ENCODE peak calls at places on chromosomes 16 and 17, in six cellular contexts. F is heart left ventricle, B is transverse colon, U is adipocyte, V is aorta, N is thyroid gland. T is an unnamed sample. For H3K27me3 and H3K9me3, the result is how much of the 10 kb centered on the place peaks cover.

GRCh38 chr16:3025032-3026002 is 1.5 kb downstream of the THOC6 start:
- DNase-seq in F (no peak), B (no peak), U (no peak), V (no peak), N (no peak), T (no peak)

GRCh38 chr17:65532491-65532890 is 29.0 kb downstream of the AXIN2 start:
- DNase-seq in F (no peak), B (no peak), U (no peak), V (no peak), N (peak), T (no peak)

GRCh38 chr16:1792836-1793577 is 498 bp downstream of the IGFALS start:
- DNase-seq in F (peak), B (no peak), U (no peak), V (peak), N (no peak), T (no peak)

GRCh38 chr17:56798916-56799315 is 34.8 kb downstream of the C17orf67 start:
- DNase-seq in F (no peak), B (no peak), U (no peak), V (no peak), N (no peak), T (peak)

GRCh38 chr16:47392114-47392513 is 68.7 kb downstream of the ITFG1 start:
- DNase-seq in F (no peak), B (no peak), U (no peak), V (no peak), N (no peak), T (no peak)

GRCh38 chr16:88619859-88620655 is 18.3 kb upstream of the IL17C start:
- DNase-seq in F (no peak), B (peak), U (no peak), V (no peak), N (no peak), T (no peak)

GRCh38 chr17:32912218-32912897 is 15.6 kb upstream of the TMEM98 start:
- DNase-seq in F (peak), B (peak), U (peak), V (peak), N (peak), T (no peak)

GRCh38 chr17:30780343-30780742 is 44.1 kb downstream of the CRLF3 start:
- DNase-seq in F (no peak), B (no peak), U (no peak), V (no peak), N (no peak), T (no peak)

GRCh38 chr17:39812466-39812865 is 51.6 kb downstream of the IKZF3 start:
- DNase-seq in F (no peak), B (no peak), U (no peak), V (no peak), N (peak), T (peak)

GRCh38 chr17:56785396-56785795 is 48.3 kb downstream of the C17orf67 start:
- DNase-seq in F (no peak), B (no peak), U (peak), V (no peak), N (peak), T (no peak)

GRCh38 chr17:17900615-17901520 is 64.1 kb upstream of the SREBF1 start:
- DNase-seq in F (peak), B (peak), U (peak), V (peak), N (peak), T (peak)

GRCh38 chr17:3892095-3892998 is 506 bp downstream of the CAMKK1 start:
- DNase-seq in F (peak), B (peak), U (peak), V (peak), N (peak), T (peak)

GRCh38 chr17:3964203-3965122 is at the start of gene ATP2A3:
- DNase-seq in F (peak), B (peak), U (peak), V (peak), N (no peak), T (peak)

GRCh38 chr16:69048328-69049120 is 56.9 kb upstream of the HAS3 start:
- DNase-seq in F (no peak), B (no peak), U (no peak), V (no peak), N (no peak), T (no peak)

GRCh38 chr16:88296437-88297177 is 86.2 kb upstream of the ZNF469 start:
- DNase-seq in F (no peak), B (no peak), U (no peak), V (peak), N (no peak), T (no peak)

GRCh38 chr17:19672009-19672837 is 23.7 kb downstream of the ALDH3A2 start:
- DNase-seq in F (peak), B (peak), U (peak), V (no peak), N (peak), T (no peak)

GRCh38 chr17:39116224-39116623 is 35.2 kb downstream of the PLXDC1 start:
- DNase-seq in F (no peak), B (no peak), U (no peak), V (no peak), N (no peak), T (no peak)

GRCh38 chr17:68906638-68907037 is 48.6 kb downstream of the ABCA8 start:
- DNase-seq in F (no peak), B (no peak), U (peak), V (no peak), N (peak), T (peak)

GRCh38 chr17:59174671-59175070 is 19.1 kb downstream of the PRR11 start:
- DNase-seq in F (no peak), B (no peak), U (no peak), V (no peak), N (no peak), T (no peak)

GRCh38 chr17:17742133-17742621 is 60.9 kb downstream of the RAI1 start:
- DNase-seq in F (no peak), B (no peak), U (peak), V (no peak), N (no peak), T (no peak)

GRCh38 chr17:72115789-72116520 is 4.9 kb upstream of the SOX9 start:
- DNase-seq in F (no peak), B (no peak), U (no peak), V (no peak), N (no peak), T (no peak)

GRCh38 chr17:27578718-27579085 is 52.3 kb upstream of the LGALS9 start:
- DNase-seq in F (no peak), B (no peak), U (peak), V (no peak), N (no peak), T (no peak)

GRCh38 chr17:7440823-7441174 is 1.5 kb downstream of the FGF11 start:
- DNase-seq in F (no peak), B (peak), U (peak), V (peak), N (peak), T (no peak)

GRCh38 chr17:75875182-75875939 is 3.0 kb downstream of the TRIM47 start:
- DNase-seq in F (no peak), B (peak), U (no peak), V (peak), N (peak), T (no peak)

GRCh38 chr16:23258919-23259237 is 43.2 kb upstream of the SCNN1B start:
- DNase-seq in F (no peak), B (peak), U (no peak), V (no peak), N (no peak), T (no peak)

GRCh38 chr16:84041881-84042280 is 714 bp downstream of the SLC38A8 start:
- DNase-seq in F (no peak), B (no peak), U (no peak), V (peak), N (no peak), T (no peak)

GRCh38 chr16:2469399-2470233 is 1.5 kb upstream of the NTN3 start:
- DNase-seq in F (no peak), B (no peak), U (no peak), V (no peak), N (no peak), T (no peak)

GRCh38 chr17:66982011-66982508 is 17.6 kb downstream of the CACNG4 start:
- DNase-seq in F (no peak), B (no peak), U (no peak), V (no peak), N (no peak), T (no peak)

GRCh38 chr16:49855280-49855821 is 561 bp downstream of the ZNF423 start:
- DNase-seq in F (peak), B (peak), U (peak), V (peak), N (peak), T (peak)

GRCh38 chr17:45346255-45347015 is 29.6 kb upstream of the MAP3K14 start:
- DNase-seq in F (no peak), B (peak), U (no peak), V (no peak), N (peak), T (no peak)

GRCh38 chr17:5555254-5555653 is 29.1 kb downstream of the NLRP1 start:
- DNase-seq in F (no peak), B (no peak), U (peak), V (no peak), N (no peak), T (no peak)

GRCh38 chr17:81563861-81564586 is 11.9 kb upstream of the FAAP100 start:
- DNase-seq in F (no peak), B (no peak), U (peak), V (no peak), N (no peak), T (no peak)

GRCh38 chr17:36877001-36877400 is 60.3 kb upstream of the LHX1 start:
- DNase-seq in F (no peak), B (no peak), U (no peak), V (peak), N (no peak), T (no peak)

GRCh38 chr16:54507091-54507490 is 220.5 kb upstream of the IRX3 start:
- DNase-seq in F (no peak), B (no peak), U (no peak), V (no peak), N (no peak), T (peak)

GRCh38 chr16:4664538-4665418 is 28.6 kb upstream of the NUDT16L1 start:
- DNase-seq in F (peak), B (peak), U (no peak), V (no peak), N (peak), T (no peak)

GRCh38 chr17:7442142-7442541 is 2.7 kb upstream of the CHRNB1 start:
- DNase-seq in F (no peak), B (no peak), U (no peak), V (no peak), N (no peak), T (no peak)

GRCh38 chr17:75325827-75326586 is 36.8 kb upstream of the SLC25A19 start:
- DNase-seq in F (no peak), B (no peak), U (peak), V (no peak), N (no peak), T (no peak)

GRCh38 chr16:57892041-57892440 is 78.9 kb downstream of the CNGB1 start:
- DNase-seq in F (no peak), B (no peak), U (peak), V (no peak), N (peak), T (no peak)

GRCh38 chr17:51371732-51372151 is 111.4 kb downstream of the UTP18 start:
- DNase-seq in F (no peak), B (no peak), U (peak), V (no peak), N (peak), T (peak)

DNA sequence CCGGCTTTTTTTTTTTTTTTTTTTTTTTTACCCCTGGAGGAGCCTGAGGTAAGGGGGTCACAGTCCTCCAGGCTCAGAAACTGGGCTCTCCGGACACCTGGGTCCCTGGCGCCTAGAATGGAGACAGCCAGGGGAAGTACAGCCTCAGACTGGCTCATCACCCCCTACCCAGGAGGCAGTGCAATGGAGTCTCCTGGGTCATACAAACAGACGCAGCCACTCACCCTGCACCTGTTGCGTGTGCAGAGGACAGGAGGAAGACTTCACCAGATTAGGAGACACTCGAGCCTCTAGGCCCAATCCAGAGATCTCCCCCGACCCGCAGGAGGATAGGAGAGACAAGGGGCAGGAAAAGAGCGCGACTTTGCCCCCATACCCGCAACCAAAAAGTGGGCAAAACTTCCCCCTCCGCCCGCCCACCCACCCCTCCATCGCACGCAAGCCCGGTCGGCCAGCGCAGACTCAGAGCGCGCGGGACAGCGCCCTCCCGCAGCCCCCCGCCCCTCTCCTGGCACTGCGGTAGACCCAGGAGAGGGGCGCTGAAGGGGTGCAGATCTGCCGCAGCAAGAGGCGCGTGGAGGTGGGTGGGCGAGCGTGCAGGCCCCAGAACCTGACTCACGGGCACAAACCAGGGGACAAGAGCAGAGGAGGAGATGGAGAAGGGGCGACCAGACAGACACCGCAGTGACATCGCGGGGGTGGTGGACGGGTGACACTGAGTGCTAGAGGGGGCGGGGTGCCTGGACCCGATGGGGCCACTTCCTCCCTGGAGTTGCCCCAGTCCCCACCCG is 900 bp downstream of the HAP1 start:
- DNase-seq in F (no peak), B (no peak), U (no peak), V (no peak), N (no peak), T (no peak)
- H3K27me3 ChIP-seq in F (half or more), B (half or more), U (half or more), V (under half), N (under half), T (under half)

DNA sequence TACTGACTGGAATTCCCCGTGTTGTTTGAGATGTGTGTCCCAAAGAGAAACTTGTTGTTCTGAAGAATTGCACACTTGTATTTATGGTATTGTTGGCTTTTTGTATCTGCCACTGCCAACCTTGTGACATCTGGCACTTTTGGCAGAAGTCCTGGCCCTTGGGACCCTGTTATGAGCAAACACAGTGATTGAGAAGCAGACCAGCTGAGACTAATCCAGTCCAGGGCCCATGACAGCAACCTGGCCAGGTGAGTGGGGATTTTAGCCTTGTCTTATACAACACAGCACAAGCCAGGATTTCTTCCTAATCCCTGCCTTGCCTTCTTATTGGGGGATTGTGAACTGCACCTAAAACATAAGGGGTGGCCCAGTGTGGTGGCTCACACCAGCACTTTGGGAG is 80.0 kb downstream of the NTN1 start:
- DNase-seq in F (no peak), B (no peak), U (no peak), V (no peak), N (no peak), T (no peak)
- H3K9me3 ChIP-seq in F (under half), B (under half), U (under half), V (under half), N (under half), T (under half)

GRCh38 chr17:77724876-77725615 is 233.5 kb upstream of the TNRC6C start:
- DNase-seq in F (no peak), B (peak), U (no peak), V (no peak), N (peak), T (no peak)

GRCh38 chr17:77728022-77728671 is 230.4 kb upstream of the TNRC6C start:
- DNase-seq in F (peak), B (no peak), U (peak), V (peak), N (no peak), T (peak)

GRCh38 chr17:77727216-77727615 is 231.3 kb upstream of the TNRC6C start:
- DNase-seq in F (no peak), B (no peak), U (no peak), V (peak), N (no peak), T (no peak)

GRCh38 chr17:77725851-77726250 is 232.7 kb upstream of the TNRC6C start:
- DNase-seq in F (no peak), B (no peak), U (no peak), V (no peak), N (no peak), T (no peak)

GRCh38 chr17:77726549-77726957 is 231.9 kb upstream of the TNRC6C start:
- DNase-seq in F (no peak), B (no peak), U (no peak), V (peak), N (no peak), T (no peak)
- H3K27me3 ChIP-seq in F (under half), B (under half), U (under half), V (under half), N (under half), T (under half)

GRCh38 chr16:61419771-61420170 is 616.5 kb downstream of the CDH8 start:
- DNase-seq in F (no peak), B (no peak), U (no peak), V (no peak), N (no peak), T (no peak)
- H3K9me3 ChIP-seq in F (under half), B (under half), U (under half), V (under half), N (under half), T (under half)

GRCh38 chr17:74099441-74100340 is 103.8 kb upstream of the RPL38 start:
- DNase-seq in F (no peak), B (no peak), U (no peak), V (no peak), N (no peak), T (no peak)
- H3K27me3 ChIP-seq in F (half or more), B (under half), U (half or more), V (under half), N (under half), T (under half)

GRCh38 chr16:89739383-89739782 is 18.0 kb downstream of the ZNF276 start:
- DNase-seq in F (no peak), B (no peak), U (no peak), V (no peak), N (no peak), T (no peak)
- H3K9me3 ChIP-seq in F (under half), B (under half), U (under half), V (under half), N (under half), T (under half)

GRCh38 chr16:85391769-85392583 is 221.1 kb upstream of the GSE1 start:
- DNase-seq in F (no peak), B (no peak), U (no peak), V (no peak), N (no peak), T (no peak)
- H3K27me3 ChIP-seq in F (under half), B (under half), U (under half), V (under half), N (under half), T (under half)

GRCh38 chr17:11554542-11554941 is 43.7 kb upstream of the DNAH9 start:
- DNase-seq in F (no peak), B (no peak), U (no peak), V (no peak), N (no peak), T (no peak)

GRCh38 chr17:11559601-11560000 is 38.7 kb upstream of the DNAH9 start:
- DNase-seq in F (no peak), B (no peak), U (no peak), V (no peak), N (no peak), T (no peak)

GRCh38 chr17:11558681-11559234 is 39.5 kb upstream of the DNAH9 start:
- DNase-seq in F (no peak), B (no peak), U (no peak), V (no peak), N (no peak), T (no peak)

GRCh38 chr17:11555530-11555929 is 42.7 kb upstream of the DNAH9 start:
- DNase-seq in F (no peak), B (no peak), U (no peak), V (no peak), N (no peak), T (no peak)

DNA sequence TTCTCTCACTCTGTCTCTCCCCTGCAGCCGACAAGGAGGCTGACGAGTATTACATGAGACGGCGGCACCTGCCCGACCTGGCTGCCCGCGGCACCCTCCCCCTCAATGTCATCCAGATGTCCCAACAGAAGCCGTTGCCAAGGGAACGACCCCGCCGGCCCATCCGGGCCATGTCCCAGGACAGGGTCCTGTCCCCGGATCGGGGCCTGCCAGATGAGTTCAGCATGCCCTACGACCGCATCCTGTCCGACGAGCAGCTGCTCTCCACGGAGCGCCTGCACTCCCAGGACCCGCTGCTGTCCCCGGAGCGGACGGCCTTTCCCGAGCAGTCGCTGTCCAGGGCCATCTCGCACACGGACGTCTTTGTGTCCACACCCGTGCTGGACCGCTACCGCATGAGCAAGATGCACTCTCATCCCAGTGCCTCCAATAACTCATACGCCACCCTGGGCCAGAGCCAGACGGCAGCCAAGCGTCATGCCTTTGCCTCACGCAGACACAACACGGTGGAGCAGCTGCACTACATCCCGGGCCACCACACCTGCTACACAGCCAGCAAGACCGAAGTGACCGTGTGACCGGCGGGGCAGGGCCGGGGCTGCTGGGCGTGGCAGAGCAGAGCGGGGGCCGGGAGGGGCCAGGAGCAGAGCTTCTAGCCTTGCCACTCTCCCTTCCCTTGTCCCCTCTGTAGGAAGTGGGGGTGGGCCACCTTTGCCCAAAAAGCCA is 40.4 kb upstream of the DNAH9 start:
- DNase-seq in F (no peak), B (no peak), U (no peak), V (no peak), N (no peak), T (no peak)
- H3K9me3 ChIP-seq in F (under half), B (under half), U (under half), V (under half), N (under half), T (under half)

GRCh38 chr17:80463784-80464400 is 12.5 kb downstream of the NPTX1 start:
- DNase-seq in F (no peak), B (no peak), U (no peak), V (no peak), N (no peak), T (no peak)
- H3K27me3 ChIP-seq in F (under half), B (under half), U (half or more), V (under half), N (under half), T (under half)

DNA sequence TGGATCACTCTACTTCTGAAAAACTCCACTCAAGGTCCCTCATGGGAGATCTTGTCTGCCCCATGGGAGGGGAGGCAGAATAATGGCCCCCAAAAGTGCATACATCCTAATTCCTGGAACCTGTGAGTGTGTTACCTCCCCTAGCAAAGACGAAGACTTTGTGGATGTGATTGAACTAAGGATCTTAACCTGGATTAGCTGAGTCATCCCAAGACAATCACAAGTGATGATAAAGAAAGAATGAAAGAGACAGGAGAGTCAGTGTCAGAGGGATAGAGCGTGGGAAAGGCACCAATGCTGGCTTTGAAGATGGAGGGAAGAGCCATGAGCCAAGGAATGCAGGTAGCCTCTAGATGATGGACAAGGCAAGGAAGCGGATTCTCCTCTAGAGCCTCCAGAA is 374.7 kb upstream of the DYNLRB2 start:
- DNase-seq in F (no peak), B (no peak), U (no peak), V (no peak), N (no peak), T (no peak)
- H3K9me3 ChIP-seq in F (under half), B (under half), U (under half), V (under half), N (under half), T (under half)